ENCODE peak calls at places on chromosomes 13 and 19, in nine cellular contexts. I is activated gamma-delta T cell treated with Interleukin-2 at 50 U/mL for 16 hours; X is H4; H is astrocyte of the spinal cord; Y is kidney tubule cell; L is stomach; Q is brain pericyte; F is H9; K is stimulated activated CD8-positive, alpha-beta memory T cell treated with anti-CD3 and anti-CD28 coated beads, Interleukin-7, amount 100 ng/mL, for 1 hour. V is an unnamed sample.

GRCh38 chr19:45558399-45558878 is 26.2 kb downstream of the OPA3 start:
- DNase-seq in I (peak), X (no peak), H (peak), Y (peak), L (peak), Q (no peak), F (peak), K (peak), V (peak)

GRCh38 chr19:1852294-1852646 is 4.0 kb upstream of the REXO1 start:
- DNase-seq in I (no peak), X (no peak), H (no peak), Y (no peak), L (no peak), Q (no peak), F (no peak), K (no peak), V (no peak)

GRCh38 chr13:27396252-27396846 is 28.1 kb upstream of the GTF3A start:
- DNase-seq in I (no peak), X (no peak), H (no peak), Y (peak), L (no peak), Q (no peak), F (no peak), K (no peak), V (no peak)

GRCh38 chr19:51094696-51095279 is 12.1 kb upstream of the KLK14 start:
- DNase-seq in I (peak), X (no peak), H (no peak), Y (peak), L (peak), Q (no peak), F (peak), K (no peak), V (no peak)

GRCh38 chr13:49652691-49653305 is 24.5 kb downstream of the ARL11 start:
- DNase-seq in I (no peak), X (no peak), H (no peak), Y (peak), L (peak), Q (no peak), F (peak), K (no peak), V (peak)

GRCh38 chr19:11482384-11483050 is 1.7 kb upstream of the ELAVL3 start:
- DNase-seq in I (peak), X (peak), H (peak), Y (peak), L (peak), Q (peak), F (peak), K (peak), V (peak)

GRCh38 chr13:48189122-48189521 is 43.9 kb upstream of the ITM2B start:
- DNase-seq in I (no peak), X (no peak), H (no peak), Y (no peak), L (no peak), Q (no peak), F (no peak), K (no peak), V (no peak)

GRCh38 chr19:38194061-38194701 is 29.8 kb downstream of the DPF1 start:
- DNase-seq in I (no peak), X (no peak), H (no peak), Y (peak), L (no peak), Q (no peak), F (no peak), K (no peak), V (no peak)

GRCh38 chr19:18097217-18097992 is at the start of gene MAST3:
- DNase-seq in I (peak), X (peak), H (peak), Y (peak), L (peak), Q (no peak), F (peak), K (peak), V (peak)